ENCODE peak calls at places on chromosomes 7 and 10, in eight cellular contexts. O is lung; T is heart left ventricle; J is upper lobe of right lung; Y is sigmoid colon; C is CD8-positive, alpha-beta memory T cell; A is adrenal gland; I is GM23338. K is an unnamed sample.
A peak's percentile ranks its signal among the peaks of the same experiment; 100 is the strongest.

GRCh38 chr10:132876967-132877366 is 65.4 kb downstream of the CFAP46 start:
- DNase-seq in O (no peak), T (peak; percentile 15), J (peak; percentile 61), Y (peak; percentile 54), C (no peak), A (no peak), I (no peak), K (no peak)

GRCh38 chr10:91672021-91672608 is 39.2 kb upstream of the PPP1R3C start:
- DNase-seq in O (no peak), T (no peak), J (no peak), Y (no peak), C (no peak), A (no peak), I (peak; percentile 21), K (no peak)

GRCh38 chr7:50264908-50265307 is 39.6 kb upstream of the IKZF1 start:
- DNase-seq in O (no peak), T (no peak), J (no peak), Y (no peak), C (no peak), A (no peak), I (no peak), K (no peak)

GRCh38 chr10:69180525-69181204 is 631 bp downstream of the SUPV3L1 start:
- DNase-seq in O (no peak), T (no peak), J (no peak), Y (no peak), C (peak; percentile 2), A (no peak), I (peak; percentile 55), K (peak; percentile 18)

GRCh38 chr10:113386005-113386404 is 166.8 kb upstream of the HABP2 start:
- DNase-seq in O (no peak), T (no peak), J (no peak), Y (no peak), C (no peak), A (peak; percentile 42), I (no peak), K (no peak)

GRCh38 chr10:101289541-101289940 is 60.3 kb upstream of the LBX1 start:
- DNase-seq in O (peak; percentile 46), T (no peak), J (no peak), Y (no peak), C (no peak), A (no peak), I (no peak), K (no peak)

GRCh38 chr7:387132-388022 is 97.4 kb downstream of the FOXL3 start:
- DNase-seq in O (no peak), T (no peak), J (peak; percentile 58), Y (no peak), C (no peak), A (peak; percentile 10), I (no peak), K (peak; percentile 15)

GRCh38 chr7:79050592-79050991 is 402.9 kb downstream of the MAGI2 start:
- DNase-seq in O (no peak), T (no peak), J (no peak), Y (no peak), C (no peak), A (no peak), I (no peak), K (no peak)

GRCh38 chr7:151076863-151077704 is 3.5 kb downstream of the FASTK start:
- DNase-seq in O (no peak), T (peak; percentile 57), J (peak; percentile 65), Y (no peak), C (no peak), A (no peak), I (peak; percentile 85), K (no peak)

GRCh38 chr10:66162560-66163143 is 763.2 kb upstream of the LRRTM3 start:
- DNase-seq in O (no peak), T (no peak), J (no peak), Y (no peak), C (no peak), A (no peak), I (no peak), K (no peak)

GRCh38 chr10:2920638-2921037 is 146.7 kb upstream of the PFKP start:
- DNase-seq in O (no peak), T (no peak), J (no peak), Y (no peak), C (no peak), A (no peak), I (no peak), K (no peak)

GRCh38 chr10:78570633-78571032 is 498.1 kb upstream of the ZMIZ1 start:
- DNase-seq in O (no peak), T (no peak), J (no peak), Y (peak; percentile 61), C (no peak), A (no peak), I (no peak), K (no peak)

GRCh38 chr7:144085978-144086377 is at the start of gene OR2A12:
- DNase-seq in O (no peak), T (no peak), J (no peak), Y (no peak), C (no peak), A (no peak), I (no peak), K (no peak)

GRCh38 chr7:36683695-36684357 is 40.5 kb downstream of the AOAH start:
- DNase-seq in O (no peak), T (no peak), J (no peak), Y (no peak), C (no peak), A (no peak), I (no peak), K (no peak)

GRCh38 chr7:79461660-79462059 is 8.2 kb upstream of the MAGI2 start:
- DNase-seq in O (no peak), T (no peak), J (no peak), Y (no peak), C (no peak), A (no peak), I (no peak), K (no peak)

GRCh38 chr10:35412900-35413491 is 76.7 kb downstream of the CCNY start:
- DNase-seq in O (no peak), T (no peak), J (no peak), Y (peak; percentile 11), C (no peak), A (no peak), I (no peak), K (no peak)

GRCh38 chr7:21585070-21585724 is 42.4 kb downstream of the DNAH11 start:
- DNase-seq in O (no peak), T (no peak), J (no peak), Y (no peak), C (no peak), A (no peak), I (no peak), K (no peak)

GRCh38 chr10:122263971-122264370 is 7.1 kb upstream of the BTBD16 start:
- DNase-seq in O (no peak), T (no peak), J (no peak), Y (peak; percentile 20), C (no peak), A (no peak), I (no peak), K (no peak)

GRCh38 chr7:5622746-5623145 is 158.7 kb downstream of the RNF216 start:
- DNase-seq in O (no peak), T (no peak), J (no peak), Y (no peak), C (no peak), A (no peak), I (no peak), K (no peak)

GRCh38 chr10:131048595-131048994 is 262.9 kb downstream of the TCERG1L start:
- DNase-seq in O (no peak), T (no peak), J (no peak), Y (no peak), C (no peak), A (no peak), I (peak; percentile 34), K (no peak)

GRCh38 chr7:43278088-43278644 is 165.7 kb downstream of the HECW1 start:
- DNase-seq in O (no peak), T (no peak), J (no peak), Y (no peak), C (no peak), A (no peak), I (no peak), K (no peak)

GRCh38 chr7:82755705-82756551 is 312.4 kb upstream of the CACNA2D1 start:
- DNase-seq in O (no peak), T (no peak), J (no peak), Y (no peak), C (no peak), A (no peak), I (no peak), K (no peak)

GRCh38 chr7:151859948-151860685 is 16.8 kb downstream of the PRKAG2 start:
- DNase-seq in O (no peak), T (no peak), J (peak; percentile 55), Y (no peak), C (no peak), A (no peak), I (no peak), K (no peak)

DNA sequence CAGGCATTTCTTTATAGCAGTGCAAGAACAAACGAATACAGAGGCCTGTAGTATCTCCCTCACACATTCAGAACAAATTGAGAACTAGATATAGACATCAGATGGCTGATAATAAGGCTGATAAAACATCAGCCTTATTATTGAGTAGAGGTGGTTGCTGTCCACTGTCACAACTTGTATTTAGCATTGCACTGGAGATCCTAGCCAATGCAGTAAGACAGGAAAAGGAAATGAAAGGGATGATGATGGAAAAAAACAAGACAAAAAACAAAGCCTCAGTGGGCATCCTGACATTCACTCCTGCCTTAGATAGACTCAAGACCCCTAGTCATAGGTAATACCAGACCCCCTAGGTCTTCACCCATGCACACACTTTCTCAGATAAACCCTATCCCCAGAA is 4.7 kb upstream of the RABGEF1 start:
- DNase-seq in O (no peak), T (no peak), J (no peak), Y (no peak), C (no peak), A (no peak), I (no peak), K (no peak)
- H3K27ac ChIP-seq in O (no peak overlapping the region), T (no peak overlapping the region), J (no peak overlapping the region), Y (no peak overlapping the region), C (no peak overlapping the region), A (no peak overlapping the region), I (no peak overlapping the region), K (no peak overlapping the region)

GRCh38 chr10:71312840-71313789 is 5.9 kb upstream of the SLC29A3 start:
- DNase-seq in O (peak; percentile 41), T (peak; percentile 60), J (no peak), Y (peak; percentile 94), C (no peak), A (no peak), I (no peak), K (peak; percentile 50)
- H3K4me3 ChIP-seq in O (no peak overlapping the region), T (peak overlapping the region; percentile 33), J (no peak overlapping the region), Y (no peak overlapping the region), C (no peak overlapping the region), A (no peak overlapping the region), I (no peak overlapping the region), K (no peak overlapping the region)

DNA sequence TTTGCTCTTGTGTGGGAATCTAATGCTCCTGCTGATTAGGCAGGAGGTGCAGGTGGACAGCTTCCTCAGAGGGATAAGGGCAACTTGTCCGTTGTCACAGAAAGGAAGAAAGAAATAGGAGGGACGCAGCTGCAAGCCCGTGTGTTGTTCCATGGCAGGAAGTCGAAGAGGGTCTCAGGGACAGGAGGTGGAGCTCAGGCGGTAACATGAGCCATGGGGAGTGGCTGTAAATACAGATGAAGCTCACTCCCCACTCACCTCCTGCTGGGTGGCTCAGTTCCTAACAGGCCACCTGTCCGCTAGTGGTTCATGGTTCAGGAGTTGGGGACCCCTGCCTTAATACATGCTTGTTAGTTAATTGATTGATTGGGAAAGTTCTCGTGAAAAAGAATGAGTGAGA is 101.7 kb upstream of the SFMBT2 start:
- DNase-seq in O (no peak), T (no peak), J (no peak), Y (no peak), C (no peak), A (no peak), I (peak; percentile 50), K (no peak)
- H3K27ac ChIP-seq in O (no peak overlapping the region), T (no peak overlapping the region), J (no peak overlapping the region), Y (no peak overlapping the region), C (no peak overlapping the region), A (no peak overlapping the region), I (no peak overlapping the region), K (no peak overlapping the region)

GRCh38 chr7:85602196-85602595 is 415.3 kb upstream of the SEMA3D start:
- DNase-seq in O (no peak), T (no peak), J (no peak), Y (no peak), C (no peak), A (no peak), I (no peak), K (no peak)
- H3K4me3 ChIP-seq in O (no peak overlapping the region), T (no peak overlapping the region), J (no peak overlapping the region), Y (no peak overlapping the region), C (no peak overlapping the region), A (no peak overlapping the region), I (no peak overlapping the region), K (no peak overlapping the region)

K was measured in colonic mucosa.